ENCODE peak calls at places on chromosome 15, in ten cellular contexts. One of them, this sample, is unnamed. For H3K4me1 and H3K36me3, the result is how much of the 10 kb centered on the place peaks cover.

GRCh38 chr15:35771878-35772442 is 226.0 kb upstream of the DPH6 start:
- DNase-seq in PC-9: no peak
- DNase-seq in IMR-90: no peak
- DNase-seq in uterus: no peak
- DNase-seq in K562: no peak
- DNase-seq in tibial nerve: no peak
- DNase-seq in SK-N-SH: no peak
- DNase-seq in tibial artery: no peak
- DNase-seq in naive thymus-derived CD4-positive, alpha-beta T cell: no peak
- DNase-seq in hepatocyte: no peak
- DNase-seq in this sample: no peak

GRCh38 chr15:101372960-101373525 is 78.0 kb upstream of the SNRPA1 start:
- DNase-seq in SK-N-SH: no peak
- DNase-seq in uterus: no peak
- DNase-seq in K562: no peak
- DNase-seq in naive thymus-derived CD4-positive, alpha-beta T cell: no peak
- DNase-seq in PC-9: no peak
- DNase-seq in IMR-90: no peak
- DNase-seq in tibial nerve: no peak
- DNase-seq in hepatocyte: no peak
- DNase-seq in tibial artery: no peak
- DNase-seq in this sample: no peak

GRCh38 chr15:42405876-42406482 is 46.7 kb downstream of the CAPN3 start:
- DNase-seq in tibial artery: no peak
- DNase-seq in SK-N-SH: no peak
- DNase-seq in PC-9: no peak
- DNase-seq in uterus: no peak
- DNase-seq in IMR-90: no peak
- DNase-seq in K562: no peak
- DNase-seq in naive thymus-derived CD4-positive, alpha-beta T cell: no peak
- DNase-seq in tibial nerve: no peak
- DNase-seq in hepatocyte: no peak
- DNase-seq in this sample: no peak

GRCh38 chr15:29669823-29670222 is 152.4 kb downstream of the TJP1 start:
- DNase-seq in tibial artery: no peak
- DNase-seq in PC-9: peak
- DNase-seq in tibial nerve: no peak
- DNase-seq in SK-N-SH: no peak
- DNase-seq in uterus: no peak
- DNase-seq in hepatocyte: no peak
- DNase-seq in IMR-90: peak
- DNase-seq in K562: no peak
- DNase-seq in naive thymus-derived CD4-positive, alpha-beta T cell: no peak
- DNase-seq in this sample: no peak

GRCh38 chr15:89112341-89112971 is 24.2 kb downstream of the ABHD2 start:
- DNase-seq in K562: no peak
- DNase-seq in PC-9: no peak
- DNase-seq in naive thymus-derived CD4-positive, alpha-beta T cell: no peak
- DNase-seq in tibial artery: peak
- DNase-seq in uterus: no peak
- DNase-seq in IMR-90: peak
- DNase-seq in tibial nerve: no peak
- DNase-seq in SK-N-SH: no peak
- DNase-seq in hepatocyte: peak
- DNase-seq in this sample: no peak

GRCh38 chr15:41438206-41438605 is 21.3 kb downstream of the RTF1 start:
- DNase-seq in IMR-90: peak
- DNase-seq in K562: peak
- DNase-seq in tibial nerve: no peak
- DNase-seq in tibial artery: no peak
- DNase-seq in naive thymus-derived CD4-positive, alpha-beta T cell: no peak
- DNase-seq in uterus: no peak
- DNase-seq in hepatocyte: no peak
- DNase-seq in PC-9: no peak
- DNase-seq in SK-N-SH: no peak
- DNase-seq in this sample: no peak

GRCh38 chr15:39165026-39165706 is 415.7 kb upstream of the THBS1 start:
- DNase-seq in hepatocyte: no peak
- DNase-seq in tibial nerve: no peak
- DNase-seq in SK-N-SH: no peak
- DNase-seq in naive thymus-derived CD4-positive, alpha-beta T cell: no peak
- DNase-seq in uterus: no peak
- DNase-seq in IMR-90: peak
- DNase-seq in tibial artery: no peak
- DNase-seq in PC-9: no peak
- DNase-seq in K562: no peak
- DNase-seq in this sample: no peak

GRCh38 chr15:88255496-88256171 is 905 bp downstream of the NTRK3 start:
- DNase-seq in IMR-90: peak
- DNase-seq in SK-N-SH: peak
- DNase-seq in tibial artery: peak
- DNase-seq in hepatocyte: peak
- DNase-seq in uterus: peak
- DNase-seq in tibial nerve: peak
- DNase-seq in PC-9: no peak
- DNase-seq in K562: no peak
- DNase-seq in naive thymus-derived CD4-positive, alpha-beta T cell: no peak
- DNase-seq in this sample: no peak

DNA sequence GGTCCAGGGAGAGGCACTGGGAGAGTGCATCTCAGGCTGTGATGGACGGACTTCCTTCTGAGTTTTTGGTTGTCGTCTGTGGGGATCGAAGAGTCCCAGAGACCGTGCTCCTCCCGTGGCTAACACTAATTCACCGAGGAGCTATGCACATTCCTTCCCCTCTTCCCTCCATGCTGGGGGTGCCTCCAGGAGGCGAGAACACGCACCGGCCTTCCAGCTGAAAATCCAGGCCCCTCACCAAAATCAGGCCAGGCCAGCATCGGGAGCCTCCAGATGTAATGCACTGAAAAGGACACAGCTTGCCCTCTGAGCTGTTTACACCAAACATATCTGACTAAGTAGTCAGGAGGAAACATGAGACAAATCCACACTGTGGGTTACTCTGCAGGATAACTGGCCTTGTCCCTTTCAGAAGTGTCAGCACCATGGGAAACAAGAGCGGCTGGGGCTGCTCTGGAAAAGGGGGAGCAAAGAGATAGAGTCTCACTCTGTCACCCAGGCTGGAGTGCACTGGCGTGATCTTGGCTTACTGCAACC is 5.5 kb downstream of the RNU5B-1 start:
- DNase-seq in tibial nerve: no peak
- DNase-seq in PC-9: no peak
- DNase-seq in naive thymus-derived CD4-positive, alpha-beta T cell: no peak
- DNase-seq in K562: no peak
- DNase-seq in uterus: no peak
- DNase-seq in SK-N-SH: no peak
- DNase-seq in IMR-90: peak
- DNase-seq in hepatocyte: no peak
- DNase-seq in tibial artery: no peak
- DNase-seq in this sample: no peak
- H3K4me1 ChIP-seq in tibial nerve: under half
- H3K4me1 ChIP-seq in PC-9: under half
- H3K4me1 ChIP-seq in naive thymus-derived CD4-positive, alpha-beta T cell: under half
- H3K4me1 ChIP-seq in K562: under half
- H3K4me1 ChIP-seq in uterus: under half
- H3K4me1 ChIP-seq in SK-N-SH: under half
- H3K4me1 ChIP-seq in IMR-90: under half
- H3K4me1 ChIP-seq in hepatocyte: under half
- H3K4me1 ChIP-seq in tibial artery: under half
- H3K4me1 ChIP-seq in this sample: under half

GRCh38 chr15:76341366-76342045 is 4.9 kb downstream of the ISL2 start:
- DNase-seq in tibial nerve: no peak
- DNase-seq in SK-N-SH: peak
- DNase-seq in PC-9: no peak
- DNase-seq in uterus: no peak
- DNase-seq in tibial artery: no peak
- DNase-seq in K562: no peak
- DNase-seq in IMR-90: no peak
- DNase-seq in hepatocyte: no peak
- DNase-seq in naive thymus-derived CD4-positive, alpha-beta T cell: no peak
- DNase-seq in this sample: no peak

GRCh38 chr15:76342046-76342381 is 5.4 kb downstream of the ISL2 start:
- DNase-seq in PC-9: no peak
- DNase-seq in uterus: no peak
- DNase-seq in tibial nerve: no peak
- DNase-seq in naive thymus-derived CD4-positive, alpha-beta T cell: no peak
- DNase-seq in tibial artery: no peak
- DNase-seq in SK-N-SH: no peak
- DNase-seq in K562: no peak
- DNase-seq in IMR-90: no peak
- DNase-seq in hepatocyte: no peak
- DNase-seq in this sample: no peak

GRCh38 chr15:76340802-76341365 is 4.3 kb downstream of the ISL2 start:
- DNase-seq in IMR-90: no peak
- DNase-seq in SK-N-SH: no peak
- DNase-seq in PC-9: peak
- DNase-seq in uterus: no peak
- DNase-seq in tibial nerve: no peak
- DNase-seq in K562: no peak
- DNase-seq in hepatocyte: peak
- DNase-seq in tibial artery: no peak
- DNase-seq in naive thymus-derived CD4-positive, alpha-beta T cell: peak
- DNase-seq in this sample: no peak

GRCh38 chr15:76343313-76343996 is 6.9 kb downstream of the ISL2 start:
- DNase-seq in K562: no peak
- DNase-seq in IMR-90: no peak
- DNase-seq in tibial nerve: no peak
- DNase-seq in hepatocyte: no peak
- DNase-seq in tibial artery: no peak
- DNase-seq in uterus: no peak
- DNase-seq in SK-N-SH: no peak
- DNase-seq in naive thymus-derived CD4-positive, alpha-beta T cell: no peak
- DNase-seq in PC-9: no peak
- DNase-seq in this sample: no peak

DNA sequence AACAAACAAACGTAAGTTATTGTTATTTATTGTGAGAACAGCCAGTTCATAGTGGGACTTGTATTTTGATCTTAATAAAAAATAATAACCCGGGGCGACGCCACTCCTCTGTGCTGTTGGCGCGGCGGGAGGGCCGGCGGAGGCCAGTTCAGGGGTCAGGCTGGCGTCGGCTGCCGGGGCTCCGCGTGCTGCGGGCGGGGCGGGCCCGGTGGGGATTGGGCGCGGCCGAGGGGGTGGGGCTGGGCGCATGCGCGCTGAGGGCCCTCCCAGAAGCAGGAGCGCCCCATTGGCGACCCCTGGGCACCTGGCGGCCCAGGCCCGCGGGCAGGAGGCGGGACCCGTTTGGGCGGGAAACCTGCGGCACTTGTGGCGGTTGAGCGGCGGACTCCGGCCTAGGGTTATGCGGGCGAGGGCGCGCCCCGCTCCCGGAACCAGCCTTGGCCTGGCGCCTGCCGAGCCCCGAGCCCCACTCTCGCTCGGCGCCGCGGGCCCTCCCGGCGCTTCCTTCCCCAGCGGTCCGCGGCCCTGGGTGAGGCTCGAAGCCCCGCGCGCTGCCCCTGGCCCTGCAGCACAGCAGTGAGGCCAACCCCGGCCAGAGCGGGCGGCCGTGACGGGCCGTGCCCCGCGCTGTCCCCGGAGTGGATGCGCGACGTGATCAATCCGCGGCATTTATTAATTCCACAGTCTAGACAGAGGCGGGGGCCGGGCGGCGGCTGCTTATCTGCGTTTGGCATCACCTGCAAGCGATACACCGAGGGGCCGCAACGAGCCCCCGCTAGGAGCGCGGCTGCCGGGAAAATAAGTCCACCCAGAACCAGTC is 6.0 kb downstream of the ISL2 start:
- DNase-seq in tibial artery: no peak
- DNase-seq in uterus: no peak
- DNase-seq in tibial nerve: no peak
- DNase-seq in PC-9: no peak
- DNase-seq in SK-N-SH: peak
- DNase-seq in hepatocyte: peak
- DNase-seq in K562: no peak
- DNase-seq in IMR-90: no peak
- DNase-seq in naive thymus-derived CD4-positive, alpha-beta T cell: no peak
- DNase-seq in this sample: no peak
- H3K36me3 ChIP-seq in tibial artery: under half
- H3K36me3 ChIP-seq in uterus: under half
- H3K36me3 ChIP-seq in tibial nerve: under half
- H3K36me3 ChIP-seq in PC-9: under half
- H3K36me3 ChIP-seq in SK-N-SH: under half
- H3K36me3 ChIP-seq in hepatocyte: under half
- H3K36me3 ChIP-seq in K562: half or more
- H3K36me3 ChIP-seq in IMR-90: under half
- H3K36me3 ChIP-seq in naive thymus-derived CD4-positive, alpha-beta T cell: under half
- H3K36me3 ChIP-seq in this sample: under half

GRCh38 chr15:67103869-67104268 is 38.5 kb downstream of the SMAD3 start:
- DNase-seq in SK-N-SH: no peak
- DNase-seq in tibial artery: no peak
- DNase-seq in hepatocyte: no peak
- DNase-seq in K562: no peak
- DNase-seq in naive thymus-derived CD4-positive, alpha-beta T cell: peak
- DNase-seq in uterus: no peak
- DNase-seq in PC-9: no peak
- DNase-seq in tibial nerve: no peak
- DNase-seq in IMR-90: no peak
- DNase-seq in this sample: no peak

GRCh38 chr15:67106764-67107013 is 41.3 kb downstream of the SMAD3 start:
- DNase-seq in PC-9: no peak
- DNase-seq in hepatocyte: no peak
- DNase-seq in SK-N-SH: no peak
- DNase-seq in IMR-90: no peak
- DNase-seq in tibial artery: no peak
- DNase-seq in uterus: no peak
- DNase-seq in K562: no peak
- DNase-seq in tibial nerve: no peak
- DNase-seq in naive thymus-derived CD4-positive, alpha-beta T cell: no peak
- DNase-seq in this sample: no peak

GRCh38 chr15:67105991-67106763 is 40.8 kb downstream of the SMAD3 start:
- DNase-seq in hepatocyte: no peak
- DNase-seq in naive thymus-derived CD4-positive, alpha-beta T cell: no peak
- DNase-seq in tibial nerve: no peak
- DNase-seq in IMR-90: no peak
- DNase-seq in SK-N-SH: no peak
- DNase-seq in K562: no peak
- DNase-seq in PC-9: no peak
- DNase-seq in uterus: no peak
- DNase-seq in tibial artery: no peak
- DNase-seq in this sample: no peak

GRCh38 chr15:67104453-67104852 is 39.1 kb downstream of the SMAD3 start:
- DNase-seq in IMR-90: no peak
- DNase-seq in K562: no peak
- DNase-seq in naive thymus-derived CD4-positive, alpha-beta T cell: no peak
- DNase-seq in uterus: no peak
- DNase-seq in tibial artery: no peak
- DNase-seq in tibial nerve: no peak
- DNase-seq in SK-N-SH: no peak
- DNase-seq in PC-9: no peak
- DNase-seq in hepatocyte: no peak
- DNase-seq in this sample: no peak

DNA sequence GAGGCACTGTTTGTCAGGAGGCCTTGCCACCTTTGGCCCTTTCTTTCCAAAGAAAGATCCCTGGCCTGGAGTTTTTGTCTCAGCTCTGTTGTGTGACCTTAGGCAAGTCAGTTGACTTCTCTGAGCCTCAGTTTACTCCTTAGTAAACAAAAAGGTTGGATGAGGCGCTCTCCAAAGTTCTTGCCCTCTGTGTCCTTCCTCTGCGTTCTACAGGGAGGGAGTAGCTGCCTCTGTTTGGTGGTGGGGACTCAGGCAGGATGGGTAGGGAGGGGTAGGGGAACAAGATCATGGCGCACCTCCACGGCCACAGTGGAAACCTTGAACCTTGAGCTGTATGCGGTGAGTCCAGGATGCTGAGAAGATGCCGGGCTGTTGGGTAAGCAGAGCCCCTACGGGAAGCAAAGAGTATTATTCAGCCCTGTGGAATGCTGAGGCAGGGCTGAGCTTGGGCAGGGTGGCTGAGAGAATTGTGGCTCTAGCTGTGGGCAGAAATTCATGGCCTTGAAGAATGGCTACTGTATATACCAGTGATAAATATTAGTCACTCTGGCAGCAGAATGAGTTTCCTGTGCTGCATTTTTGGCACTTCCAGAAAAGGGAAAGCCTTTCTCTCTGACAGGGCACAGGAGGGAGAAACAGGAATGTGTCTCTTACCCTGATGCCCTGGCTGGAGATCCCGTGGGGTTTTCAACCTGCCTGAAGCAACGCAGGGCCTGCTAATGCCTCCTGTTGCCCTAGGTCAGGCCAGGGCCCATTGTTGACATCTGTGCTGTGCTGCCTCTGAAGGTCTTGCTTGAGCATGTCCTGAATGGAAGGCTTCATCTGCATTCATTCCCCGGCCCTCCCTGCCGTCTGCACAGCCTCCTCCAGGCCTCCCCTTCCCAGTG is 39.9 kb downstream of the SMAD3 start:
- DNase-seq in tibial nerve: peak
- DNase-seq in IMR-90: peak
- DNase-seq in PC-9: peak
- DNase-seq in SK-N-SH: no peak
- DNase-seq in hepatocyte: peak
- DNase-seq in naive thymus-derived CD4-positive, alpha-beta T cell: no peak
- DNase-seq in tibial artery: peak
- DNase-seq in uterus: peak
- DNase-seq in K562: no peak
- DNase-seq in this sample: no peak
- H3K4me1 ChIP-seq in tibial nerve: half or more
- H3K4me1 ChIP-seq in IMR-90: half or more
- H3K4me1 ChIP-seq in PC-9: half or more
- H3K4me1 ChIP-seq in SK-N-SH: under half
- H3K4me1 ChIP-seq in hepatocyte: under half
- H3K4me1 ChIP-seq in naive thymus-derived CD4-positive, alpha-beta T cell: half or more
- H3K4me1 ChIP-seq in tibial artery: under half
- H3K4me1 ChIP-seq in uterus: under half
- H3K4me1 ChIP-seq in K562: half or more
- H3K4me1 ChIP-seq in this sample: under half

GRCh38 chr15:75428152-75428551 is 23.3 kb downstream of the SIN3A start:
- DNase-seq in hepatocyte: no peak
- DNase-seq in uterus: no peak
- DNase-seq in SK-N-SH: no peak
- DNase-seq in tibial artery: no peak
- DNase-seq in PC-9: no peak
- DNase-seq in tibial nerve: no peak
- DNase-seq in naive thymus-derived CD4-positive, alpha-beta T cell: no peak
- DNase-seq in K562: no peak
- DNase-seq in IMR-90: no peak
- DNase-seq in this sample: no peak

GRCh38 chr15:75431682-75432081 is 19.8 kb downstream of the SIN3A start:
- DNase-seq in PC-9: no peak
- DNase-seq in tibial nerve: no peak
- DNase-seq in IMR-90: no peak
- DNase-seq in uterus: no peak
- DNase-seq in hepatocyte: no peak
- DNase-seq in K562: no peak
- DNase-seq in tibial artery: no peak
- DNase-seq in naive thymus-derived CD4-positive, alpha-beta T cell: no peak
- DNase-seq in SK-N-SH: no peak
- DNase-seq in this sample: no peak

GRCh38 chr15:75430259-75430658 is 21.2 kb downstream of the SIN3A start:
- DNase-seq in tibial artery: no peak
- DNase-seq in uterus: no peak
- DNase-seq in K562: no peak
- DNase-seq in tibial nerve: no peak
- DNase-seq in naive thymus-derived CD4-positive, alpha-beta T cell: no peak
- DNase-seq in SK-N-SH: no peak
- DNase-seq in IMR-90: no peak
- DNase-seq in PC-9: no peak
- DNase-seq in hepatocyte: no peak
- DNase-seq in this sample: no peak

GRCh38 chr15:75425966-75426500 is 25.5 kb downstream of the SIN3A start:
- DNase-seq in tibial nerve: no peak
- DNase-seq in IMR-90: no peak
- DNase-seq in PC-9: no peak
- DNase-seq in hepatocyte: no peak
- DNase-seq in naive thymus-derived CD4-positive, alpha-beta T cell: no peak
- DNase-seq in uterus: no peak
- DNase-seq in K562: no peak
- DNase-seq in tibial artery: no peak
- DNase-seq in SK-N-SH: no peak
- DNase-seq in this sample: no peak

DNA sequence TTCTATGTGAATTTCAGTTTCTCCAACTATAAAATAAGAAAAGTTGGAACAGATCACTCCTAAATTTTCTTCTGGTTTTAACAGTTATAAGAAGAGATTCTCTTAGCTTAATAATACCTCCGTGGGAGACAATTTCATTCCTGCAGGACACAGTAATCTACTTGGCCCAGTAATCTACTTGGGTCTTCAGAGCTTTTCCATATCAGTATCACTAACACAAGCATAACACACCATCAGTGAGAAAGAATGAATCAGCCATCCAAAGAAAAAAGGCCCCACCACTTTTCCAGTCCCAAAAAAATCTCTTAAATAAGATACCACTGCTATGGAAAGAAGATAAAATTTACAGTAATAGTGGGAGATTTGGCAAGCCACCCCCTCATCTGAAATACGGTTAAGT is 20.2 kb downstream of the SIN3A start:
- DNase-seq in IMR-90: peak
- DNase-seq in tibial nerve: no peak
- DNase-seq in hepatocyte: no peak
- DNase-seq in uterus: no peak
- DNase-seq in SK-N-SH: no peak
- DNase-seq in PC-9: no peak
- DNase-seq in K562: no peak
- DNase-seq in naive thymus-derived CD4-positive, alpha-beta T cell: no peak
- DNase-seq in tibial artery: no peak
- DNase-seq in this sample: no peak
- H3K36me3 ChIP-seq in IMR-90: under half
- H3K36me3 ChIP-seq in tibial nerve: half or more
- H3K36me3 ChIP-seq in hepatocyte: under half
- H3K36me3 ChIP-seq in uterus: under half
- H3K36me3 ChIP-seq in SK-N-SH: under half
- H3K36me3 ChIP-seq in PC-9: under half
- H3K36me3 ChIP-seq in K562: half or more
- H3K36me3 ChIP-seq in naive thymus-derived CD4-positive, alpha-beta T cell: under half
- H3K36me3 ChIP-seq in tibial artery: under half
- H3K36me3 ChIP-seq in this sample: under half

This sample was measured in Caco-2.